ENCODE peak calls at places on chromosomes 5 and 9, in seven cellular contexts. One of them, this sample, is unnamed.

GRCh38 chr5:90747175-90747574 is 188.6 kb downstream of the ADGRV1 start:
- DNase-seq in CD8-positive, alpha-beta T cell: no peak
- DNase-seq in lung: no peak
- DNase-seq in left ventricle myocardium inferior: no peak
- DNase-seq in AG04450: no peak
- DNase-seq in substantia nigra: no peak
- DNase-seq in upper lobe of right lung: no peak
- DNase-seq in this sample: no peak

GRCh38 chr9:137724114-137724445 is 105.3 kb downstream of the EHMT1 start:
- DNase-seq in lung: no peak
- DNase-seq in substantia nigra: no peak
- DNase-seq in left ventricle myocardium inferior: no peak
- DNase-seq in upper lobe of right lung: no peak
- DNase-seq in CD8-positive, alpha-beta T cell: no peak
- DNase-seq in AG04450: no peak
- DNase-seq in this sample: no peak

GRCh38 chr9:4923580-4924544 is 61.2 kb upstream of the JAK2 start:
- DNase-seq in left ventricle myocardium inferior: no peak
- DNase-seq in AG04450: no peak
- DNase-seq in upper lobe of right lung: no peak
- DNase-seq in substantia nigra: no peak
- DNase-seq in lung: no peak
- DNase-seq in CD8-positive, alpha-beta T cell: no peak
- DNase-seq in this sample: no peak

GRCh38 chr5:77181173-77181572 is 29.3 kb upstream of the PDE8B start:
- DNase-seq in substantia nigra: no peak
- DNase-seq in left ventricle myocardium inferior: no peak
- DNase-seq in lung: no peak
- DNase-seq in AG04450: no peak
- DNase-seq in upper lobe of right lung: no peak
- DNase-seq in CD8-positive, alpha-beta T cell: no peak
- DNase-seq in this sample: no peak

GRCh38 chr5:76547242-76547890 is 75.8 kb downstream of the F2RL2 start:
- DNase-seq in CD8-positive, alpha-beta T cell: peak; percentile 58
- DNase-seq in left ventricle myocardium inferior: no peak
- DNase-seq in upper lobe of right lung: no peak
- DNase-seq in substantia nigra: no peak
- DNase-seq in AG04450: no peak
- DNase-seq in lung: no peak
- DNase-seq in this sample: no peak

GRCh38 chr5:79850941-79851693 is 139.9 kb downstream of the MTX3 start:
- DNase-seq in CD8-positive, alpha-beta T cell: no peak
- DNase-seq in substantia nigra: no peak
- DNase-seq in left ventricle myocardium inferior: no peak
- DNase-seq in AG04450: no peak
- DNase-seq in upper lobe of right lung: no peak
- DNase-seq in lung: no peak
- DNase-seq in this sample: no peak

GRCh38 chr9:109401169-109401989 is 80.5 kb upstream of the EPB41L4B start:
- DNase-seq in CD8-positive, alpha-beta T cell: no peak
- DNase-seq in upper lobe of right lung: no peak
- DNase-seq in lung: peak; percentile 66
- DNase-seq in AG04450: no peak
- DNase-seq in left ventricle myocardium inferior: no peak
- DNase-seq in substantia nigra: no peak
- DNase-seq in this sample: peak; percentile 36

GRCh38 chr5:56190500-56190899 is 42.6 kb downstream of the ANKRD55 start:
- DNase-seq in AG04450: no peak
- DNase-seq in CD8-positive, alpha-beta T cell: peak; percentile 51
- DNase-seq in lung: peak; percentile 42
- DNase-seq in left ventricle myocardium inferior: peak; percentile 28
- DNase-seq in substantia nigra: no peak
- DNase-seq in upper lobe of right lung: no peak
- DNase-seq in this sample: no peak

GRCh38 chr9:82791685-82792084 is 271.3 kb downstream of the RASEF start:
- DNase-seq in left ventricle myocardium inferior: no peak
- DNase-seq in AG04450: no peak
- DNase-seq in lung: no peak
- DNase-seq in upper lobe of right lung: no peak
- DNase-seq in substantia nigra: no peak
- DNase-seq in CD8-positive, alpha-beta T cell: no peak
- DNase-seq in this sample: no peak

GRCh38 chr5:15529821-15530220 is 29.8 kb downstream of the FBXL7 start:
- DNase-seq in substantia nigra: no peak
- DNase-seq in CD8-positive, alpha-beta T cell: no peak
- DNase-seq in lung: no peak
- DNase-seq in AG04450: no peak
- DNase-seq in upper lobe of right lung: no peak
- DNase-seq in left ventricle myocardium inferior: no peak
- DNase-seq in this sample: no peak

GRCh38 chr5:176813587-176814312 is 3.4 kb downstream of the UNC5A start:
- DNase-seq in AG04450: no peak
- DNase-seq in lung: no peak
- DNase-seq in substantia nigra: no peak
- DNase-seq in left ventricle myocardium inferior: no peak
- DNase-seq in CD8-positive, alpha-beta T cell: no peak
- DNase-seq in upper lobe of right lung: no peak
- DNase-seq in this sample: no peak

GRCh38 chr9:94656190-94656589 is 16.9 kb upstream of the FBP1 start:
- DNase-seq in CD8-positive, alpha-beta T cell: peak; percentile 48
- DNase-seq in left ventricle myocardium inferior: no peak
- DNase-seq in AG04450: no peak
- DNase-seq in substantia nigra: no peak
- DNase-seq in upper lobe of right lung: no peak
- DNase-seq in lung: peak; percentile 39
- DNase-seq in this sample: no peak

GRCh38 chr9:77883846-77884771 is 147.5 kb downstream of the GNAQ start:
- DNase-seq in lung: no peak
- DNase-seq in substantia nigra: no peak
- DNase-seq in upper lobe of right lung: no peak
- DNase-seq in CD8-positive, alpha-beta T cell: no peak
- DNase-seq in left ventricle myocardium inferior: no peak
- DNase-seq in AG04450: no peak
- DNase-seq in this sample: no peak

GRCh38 chr5:89377752-89378455 is 494.9 kb upstream of the MEF2C start:
- DNase-seq in upper lobe of right lung: no peak
- DNase-seq in substantia nigra: no peak
- DNase-seq in AG04450: no peak
- DNase-seq in left ventricle myocardium inferior: no peak
- DNase-seq in CD8-positive, alpha-beta T cell: no peak
- DNase-seq in lung: no peak
- DNase-seq in this sample: no peak

GRCh38 chr5:127406326-127407121 is 110.9 kb upstream of the PRRC1 start:
- DNase-seq in left ventricle myocardium inferior: no peak
- DNase-seq in upper lobe of right lung: no peak
- DNase-seq in lung: no peak
- DNase-seq in CD8-positive, alpha-beta T cell: no peak
- DNase-seq in substantia nigra: no peak
- DNase-seq in AG04450: no peak
- DNase-seq in this sample: no peak

GRCh38 chr9:75176037-75176436 is 87.7 kb downstream of the OSTF1 start:
- DNase-seq in substantia nigra: no peak
- DNase-seq in lung: no peak
- DNase-seq in left ventricle myocardium inferior: no peak
- DNase-seq in upper lobe of right lung: no peak
- DNase-seq in AG04450: no peak
- DNase-seq in CD8-positive, alpha-beta T cell: no peak
- DNase-seq in this sample: no peak

GRCh38 chr5:132295505-132296411 is 1.6 kb downstream of the SLC22A4 start:
- DNase-seq in left ventricle myocardium inferior: no peak
- DNase-seq in lung: no peak
- DNase-seq in CD8-positive, alpha-beta T cell: no peak
- DNase-seq in upper lobe of right lung: no peak
- DNase-seq in substantia nigra: no peak
- DNase-seq in AG04450: no peak
- DNase-seq in this sample: no peak
- H3K27ac ChIP-seq in left ventricle myocardium inferior: peak overlapping the region; percentile 97
- H3K27ac ChIP-seq in lung: no peak overlapping the region
- H3K27ac ChIP-seq in CD8-positive, alpha-beta T cell: no peak overlapping the region
- H3K27ac ChIP-seq in upper lobe of right lung: no peak overlapping the region
- H3K27ac ChIP-seq in substantia nigra: no peak overlapping the region
- H3K27ac ChIP-seq in AG04450: peak overlapping the region; percentile 57
- H3K27ac ChIP-seq in this sample: peak overlapping the region; percentile 16

GRCh38 chr5:39604491-39604890 is 179.7 kb upstream of the DAB2 start:
- DNase-seq in left ventricle myocardium inferior: no peak
- DNase-seq in AG04450: no peak
- DNase-seq in lung: no peak
- DNase-seq in CD8-positive, alpha-beta T cell: no peak
- DNase-seq in substantia nigra: no peak
- DNase-seq in upper lobe of right lung: no peak
- DNase-seq in this sample: no peak

GRCh38 chr5:39608024-39608423 is 183.2 kb upstream of the DAB2 start:
- DNase-seq in AG04450: no peak
- DNase-seq in lung: no peak
- DNase-seq in substantia nigra: no peak
- DNase-seq in CD8-positive, alpha-beta T cell: no peak
- DNase-seq in left ventricle myocardium inferior: no peak
- DNase-seq in upper lobe of right lung: no peak
- DNase-seq in this sample: no peak

GRCh38 chr5:39605966-39606591 is 181.3 kb upstream of the DAB2 start:
- DNase-seq in substantia nigra: no peak
- DNase-seq in AG04450: no peak
- DNase-seq in lung: no peak
- DNase-seq in CD8-positive, alpha-beta T cell: no peak
- DNase-seq in left ventricle myocardium inferior: no peak
- DNase-seq in upper lobe of right lung: no peak
- DNase-seq in this sample: no peak

GRCh38 chr5:39606592-39606990 is 181.8 kb upstream of the DAB2 start:
- DNase-seq in lung: no peak
- DNase-seq in substantia nigra: no peak
- DNase-seq in CD8-positive, alpha-beta T cell: no peak
- DNase-seq in left ventricle myocardium inferior: no peak
- DNase-seq in upper lobe of right lung: no peak
- DNase-seq in AG04450: no peak
- DNase-seq in this sample: no peak

GRCh38 chr5:39605145-39605544 is 180.4 kb upstream of the DAB2 start:
- DNase-seq in substantia nigra: no peak
- DNase-seq in upper lobe of right lung: no peak
- DNase-seq in left ventricle myocardium inferior: no peak
- DNase-seq in CD8-positive, alpha-beta T cell: no peak
- DNase-seq in AG04450: no peak
- DNase-seq in lung: no peak
- DNase-seq in this sample: no peak
- H3K27ac ChIP-seq in substantia nigra: no peak overlapping the region
- H3K27ac ChIP-seq in upper lobe of right lung: no peak overlapping the region
- H3K27ac ChIP-seq in left ventricle myocardium inferior: no peak overlapping the region
- H3K27ac ChIP-seq in CD8-positive, alpha-beta T cell: no peak overlapping the region
- H3K27ac ChIP-seq in AG04450: no peak overlapping the region
- H3K27ac ChIP-seq in lung: no peak overlapping the region
- H3K27ac ChIP-seq in this sample: no peak overlapping the region

GRCh38 chr5:135747824-135748223 is 86.6 kb upstream of the SLC25A48 start:
- DNase-seq in CD8-positive, alpha-beta T cell: no peak
- DNase-seq in AG04450: no peak
- DNase-seq in upper lobe of right lung: no peak
- DNase-seq in substantia nigra: no peak
- DNase-seq in lung: no peak
- DNase-seq in left ventricle myocardium inferior: no peak
- DNase-seq in this sample: no peak

GRCh38 chr5:135745897-135746500 is 88.5 kb upstream of the SLC25A48 start:
- DNase-seq in upper lobe of right lung: no peak
- DNase-seq in left ventricle myocardium inferior: no peak
- DNase-seq in lung: no peak
- DNase-seq in substantia nigra: no peak
- DNase-seq in AG04450: no peak
- DNase-seq in CD8-positive, alpha-beta T cell: no peak
- DNase-seq in this sample: no peak

GRCh38 chr5:135741040-135741439 is 93.4 kb upstream of the SLC25A48 start:
- DNase-seq in substantia nigra: no peak
- DNase-seq in upper lobe of right lung: no peak
- DNase-seq in lung: no peak
- DNase-seq in left ventricle myocardium inferior: no peak
- DNase-seq in AG04450: no peak
- DNase-seq in CD8-positive, alpha-beta T cell: no peak
- DNase-seq in this sample: no peak

GRCh38 chr5:135740475-135740874 is 94.0 kb upstream of the SLC25A48 start:
- DNase-seq in CD8-positive, alpha-beta T cell: no peak
- DNase-seq in AG04450: no peak
- DNase-seq in lung: no peak
- DNase-seq in substantia nigra: no peak
- DNase-seq in upper lobe of right lung: no peak
- DNase-seq in left ventricle myocardium inferior: no peak
- DNase-seq in this sample: no peak

GRCh38 chr5:135743684-135744083 is 90.8 kb upstream of the SLC25A48 start:
- DNase-seq in substantia nigra: no peak
- DNase-seq in lung: no peak
- DNase-seq in upper lobe of right lung: no peak
- DNase-seq in CD8-positive, alpha-beta T cell: no peak
- DNase-seq in left ventricle myocardium inferior: no peak
- DNase-seq in AG04450: no peak
- DNase-seq in this sample: no peak
- H3K27ac ChIP-seq in substantia nigra: no peak overlapping the region
- H3K27ac ChIP-seq in lung: no peak overlapping the region
- H3K27ac ChIP-seq in upper lobe of right lung: no peak overlapping the region
- H3K27ac ChIP-seq in CD8-positive, alpha-beta T cell: no peak overlapping the region
- H3K27ac ChIP-seq in left ventricle myocardium inferior: no peak overlapping the region
- H3K27ac ChIP-seq in AG04450: no peak overlapping the region
- H3K27ac ChIP-seq in this sample: no peak overlapping the region

GRCh38 chr9:123876750-123877149 is 53.2 kb downstream of the DENND1A start:
- DNase-seq in substantia nigra: no peak
- DNase-seq in CD8-positive, alpha-beta T cell: no peak
- DNase-seq in upper lobe of right lung: no peak
- DNase-seq in lung: no peak
- DNase-seq in AG04450: no peak
- DNase-seq in left ventricle myocardium inferior: no peak
- DNase-seq in this sample: no peak
- H3K27ac ChIP-seq in substantia nigra: no peak overlapping the region
- H3K27ac ChIP-seq in CD8-positive, alpha-beta T cell: no peak overlapping the region
- H3K27ac ChIP-seq in upper lobe of right lung: no peak overlapping the region
- H3K27ac ChIP-seq in lung: no peak overlapping the region
- H3K27ac ChIP-seq in AG04450: no peak overlapping the region
- H3K27ac ChIP-seq in left ventricle myocardium inferior: no peak overlapping the region
- H3K27ac ChIP-seq in this sample: no peak overlapping the region

GRCh38 chr5:149383399-149383798 is 4.3 kb upstream of the IL17B start:
- DNase-seq in AG04450: no peak
- DNase-seq in CD8-positive, alpha-beta T cell: no peak
- DNase-seq in substantia nigra: no peak
- DNase-seq in lung: no peak
- DNase-seq in left ventricle myocardium inferior: peak; percentile 63
- DNase-seq in upper lobe of right lung: peak; percentile 63
- DNase-seq in this sample: no peak

GRCh38 chr5:149381986-149382338 is 2.9 kb upstream of the IL17B start:
- DNase-seq in substantia nigra: peak; percentile 20
- DNase-seq in CD8-positive, alpha-beta T cell: peak; percentile 49
- DNase-seq in left ventricle myocardium inferior: peak; percentile 81
- DNase-seq in lung: peak; percentile 79
- DNase-seq in AG04450: no peak
- DNase-seq in upper lobe of right lung: peak; percentile 82
- DNase-seq in this sample: peak; percentile 4

GRCh38 chr5:149380466-149381121 is 1.5 kb upstream of the IL17B start:
- DNase-seq in substantia nigra: no peak
- DNase-seq in CD8-positive, alpha-beta T cell: no peak
- DNase-seq in left ventricle myocardium inferior: no peak
- DNase-seq in upper lobe of right lung: no peak
- DNase-seq in AG04450: no peak
- DNase-seq in lung: no peak
- DNase-seq in this sample: no peak

GRCh38 chr5:149381261-149381985 is 2.3 kb upstream of the IL17B start:
- DNase-seq in CD8-positive, alpha-beta T cell: no peak
- DNase-seq in AG04450: no peak
- DNase-seq in upper lobe of right lung: peak; percentile 34
- DNase-seq in substantia nigra: no peak
- DNase-seq in lung: no peak
- DNase-seq in left ventricle myocardium inferior: no peak
- DNase-seq in this sample: no peak

GRCh38 chr5:149382517-149383220 is 3.6 kb upstream of the IL17B start:
- DNase-seq in CD8-positive, alpha-beta T cell: no peak
- DNase-seq in lung: no peak
- DNase-seq in substantia nigra: no peak
- DNase-seq in upper lobe of right lung: peak; percentile 34
- DNase-seq in left ventricle myocardium inferior: no peak
- DNase-seq in AG04450: no peak
- DNase-seq in this sample: no peak
- H3K27ac ChIP-seq in CD8-positive, alpha-beta T cell: no peak overlapping the region
- H3K27ac ChIP-seq in lung: peak overlapping the region; percentile 94
- H3K27ac ChIP-seq in substantia nigra: no peak overlapping the region
- H3K27ac ChIP-seq in upper lobe of right lung: peak overlapping the region; percentile 58
- H3K27ac ChIP-seq in left ventricle myocardium inferior: peak overlapping the region; percentile 94
- H3K27ac ChIP-seq in AG04450: no peak overlapping the region
- H3K27ac ChIP-seq in this sample: no peak overlapping the region

This sample was measured in caudate nucleus.